ENCODE peak calls at places on chromosomes 5 and 9, in ten cellular contexts. L is CD4-positive, alpha-beta T cell; I is neural crest cell; P is RWPE1; C is NB4; W is WTC11; Y is GM13977; S is Calu3; R is fibroblast of mammary gland; A is tibial nerve. X is an unnamed sample.

GRCh38 chr5:62093981-62094380 is 212.0 kb upstream of the KIF2A start:
- DNase-seq in W (no peak), S (peak), Y (no peak), C (no peak), P (peak), A (no peak), L (no peak), R (peak), I (peak), X (no peak)

GRCh38 chr5:149885512-149885911 is 59.1 kb downstream of the PDE6A start:
- DNase-seq in W (no peak), R (no peak), P (no peak), Y (no peak), L (no peak), S (no peak), A (no peak), I (no peak), C (no peak), X (no peak)

GRCh38 chr9:25461416-25461815 is 216.8 kb downstream of the TUSC1 start:
- DNase-seq in L (no peak), C (no peak), Y (no peak), S (no peak), W (no peak), P (peak), I (no peak), R (no peak), A (no peak), X (no peak)

GRCh38 chr5:172985596-172985995 is 2.0 kb downstream of the ATP6V0E1 start:
- DNase-seq in L (no peak), Y (no peak), C (no peak), P (no peak), W (no peak), R (no peak), S (no peak), I (no peak), A (no peak), X (no peak)

GRCh38 chr9:136697821-136698526 is 10.7 kb upstream of the AGPAT2 start:
- DNase-seq in R (no peak), Y (no peak), C (peak), W (no peak), I (no peak), P (no peak), S (no peak), L (no peak), A (no peak), X (no peak)

GRCh38 chr9:36765468-36766341 is 193.0 kb downstream of the MELK start:
- DNase-seq in Y (peak), S (no peak), R (peak), C (peak), I (peak), P (peak), A (peak), W (peak), L (peak), X (peak)

GRCh38 chr5:170640731-170641588 is 137.1 kb downstream of the KCNIP1 start:
- DNase-seq in W (no peak), P (no peak), I (no peak), A (no peak), R (no peak), L (no peak), S (no peak), Y (no peak), C (no peak), X (no peak)

GRCh38 chr5:97600486-97600885 is 417.4 kb upstream of the RIOK2 start:
- DNase-seq in R (peak), I (no peak), C (no peak), P (no peak), A (no peak), Y (no peak), W (no peak), L (no peak), S (no peak), X (no peak)

GRCh38 chr5:168578006-168578405 is 1.2 kb downstream of the PANK3 start:
- DNase-seq in I (no peak), S (no peak), Y (peak), A (no peak), C (peak), W (no peak), P (peak), R (peak), L (no peak), X (no peak)

GRCh38 chr9:95285307-95285706 is 32.2 kb downstream of the FANCC start:
- DNase-seq in P (no peak), C (no peak), A (no peak), I (no peak), Y (no peak), W (no peak), S (no peak), L (no peak), R (no peak), X (no peak)

GRCh38 chr5:114686345-114686744 is 324.5 kb downstream of the KCNN2 start:
- DNase-seq in I (no peak), L (no peak), A (no peak), C (no peak), R (no peak), S (no peak), W (no peak), Y (no peak), P (no peak), X (no peak)

GRCh38 chr5:1057841-1058548 is 49.4 kb downstream of the NKD2 start:
- DNase-seq in L (no peak), A (no peak), S (no peak), I (no peak), R (no peak), Y (no peak), C (no peak), W (no peak), P (no peak), X (no peak)

GRCh38 chr9:100739666-100740065 is 161.8 kb downstream of the CAVIN4 start:
- DNase-seq in R (no peak), Y (no peak), C (no peak), S (peak), A (no peak), W (peak), I (no peak), L (no peak), P (no peak), X (no peak)

GRCh38 chr5:179610109-179610902 is 13.2 kb downstream of the HNRNPH1 start:
- DNase-seq in C (peak), Y (no peak), R (no peak), P (no peak), A (no peak), I (no peak), S (no peak), L (no peak), W (peak), X (no peak)

GRCh38 chr9:127214421-127215265 is 49.9 kb upstream of the GARNL3 start:
- DNase-seq in W (peak), R (peak), L (peak), P (peak), C (peak), I (peak), S (peak), A (no peak), Y (peak), X (no peak)

GRCh38 chr5:167244583-167244982 is 1046.9 kb upstream of the WWC1 start:
- DNase-seq in R (peak), W (peak), I (peak), P (no peak), A (no peak), C (peak), L (no peak), S (peak), Y (no peak), X (no peak)

GRCh38 chr5:103918668-103919367 is 356.2 kb upstream of the NUDT12 start:
- DNase-seq in S (no peak), C (no peak), A (no peak), I (no peak), W (no peak), L (no peak), R (peak), P (no peak), Y (no peak), X (no peak)

GRCh38 chr9:127316586-127317383 is 52.2 kb downstream of the GARNL3 start:
- DNase-seq in W (no peak), R (peak), A (no peak), Y (no peak), L (no peak), S (no peak), I (no peak), P (no peak), C (no peak), X (no peak)

GRCh38 chr5:151200913-151201445 is 22.9 kb downstream of the CCDC69 start:
- DNase-seq in R (no peak), Y (no peak), P (no peak), S (no peak), A (no peak), I (no peak), C (no peak), L (no peak), W (no peak), X (no peak)

GRCh38 chr9:134420281-134420835 is 94.1 kb downstream of the RXRA start:
- DNase-seq in S (no peak), I (no peak), R (no peak), Y (no peak), L (no peak), C (no peak), P (no peak), A (no peak), W (no peak), X (no peak)

GRCh38 chr5:98513378-98513777 is 260.1 kb upstream of the RGMB start:
- DNase-seq in C (no peak), S (no peak), P (no peak), R (no peak), A (no peak), W (peak), Y (no peak), I (no peak), L (no peak), X (no peak)

GRCh38 chr9:128011071-128011817 is 30.5 kb upstream of the EEIG1 start:
- DNase-seq in S (no peak), Y (no peak), W (no peak), A (no peak), R (no peak), I (no peak), L (no peak), C (peak), P (no peak), X (no peak)

GRCh38 chr5:116528519-116529234 is 45.9 kb downstream of the SEMA6A start:
- DNase-seq in W (no peak), Y (no peak), P (no peak), S (no peak), L (no peak), R (no peak), C (no peak), A (no peak), I (no peak), X (no peak)

GRCh38 chr5:62178258-62178657 is 127.7 kb upstream of the KIF2A start:
- DNase-seq in Y (no peak), L (no peak), P (no peak), A (no peak), W (no peak), C (no peak), I (no peak), S (no peak), R (no peak), X (no peak)

GRCh38 chr5:43215073-43215631 is 23.1 kb downstream of the NIM1K start:
- DNase-seq in Y (no peak), L (no peak), I (no peak), A (no peak), R (peak), W (no peak), S (no peak), C (peak), P (no peak), X (no peak)

GRCh38 chr5:11797132-11797531 is 107.1 kb downstream of the CTNND2 start:
- DNase-seq in L (no peak), R (no peak), C (no peak), I (no peak), S (peak), W (peak), A (no peak), P (no peak), Y (no peak), X (no peak)

GRCh38 chr5:144318460-144318859 is 147.8 kb downstream of the KCTD16 start:
- DNase-seq in I (no peak), Y (no peak), A (no peak), S (no peak), R (no peak), L (no peak), C (no peak), W (peak), P (no peak), X (no peak)

GRCh38 chr9:36191290-36191645 is 547 bp downstream of the CLTA start:
- DNase-seq in I (peak), R (no peak), P (peak), W (no peak), L (peak), A (no peak), Y (no peak), C (peak), S (no peak), X (no peak)

GRCh38 chr5:167995844-167996400 is 295.5 kb upstream of the WWC1 start:
- DNase-seq in R (no peak), P (peak), A (no peak), I (no peak), L (no peak), Y (no peak), W (no peak), S (no peak), C (no peak), X (no peak)

GRCh38 chr5:92907914-92908606 is 673.0 kb downstream of the NR2F1-AS1 start:
- DNase-seq in S (no peak), A (no peak), P (no peak), I (no peak), Y (no peak), R (peak), W (no peak), C (peak), L (no peak), X (no peak)

GRCh38 chr5:92911851-92912250 is 669.2 kb downstream of the NR2F1-AS1 start:
- DNase-seq in P (no peak), L (no peak), S (no peak), W (no peak), A (no peak), I (no peak), C (no peak), Y (no peak), R (no peak), X (no peak)

GRCh38 chr5:92908952-92909351 is 672.1 kb downstream of the NR2F1-AS1 start:
- DNase-seq in P (no peak), Y (no peak), W (no peak), A (no peak), I (no peak), S (no peak), C (no peak), R (no peak), L (no peak), X (no peak)

GRCh38 chr5:92911293-92911692 is 669.7 kb downstream of the NR2F1-AS1 start:
- DNase-seq in S (no peak), P (no peak), W (no peak), A (no peak), R (no peak), Y (no peak), L (no peak), C (no peak), I (no peak), X (no peak)

DNA sequence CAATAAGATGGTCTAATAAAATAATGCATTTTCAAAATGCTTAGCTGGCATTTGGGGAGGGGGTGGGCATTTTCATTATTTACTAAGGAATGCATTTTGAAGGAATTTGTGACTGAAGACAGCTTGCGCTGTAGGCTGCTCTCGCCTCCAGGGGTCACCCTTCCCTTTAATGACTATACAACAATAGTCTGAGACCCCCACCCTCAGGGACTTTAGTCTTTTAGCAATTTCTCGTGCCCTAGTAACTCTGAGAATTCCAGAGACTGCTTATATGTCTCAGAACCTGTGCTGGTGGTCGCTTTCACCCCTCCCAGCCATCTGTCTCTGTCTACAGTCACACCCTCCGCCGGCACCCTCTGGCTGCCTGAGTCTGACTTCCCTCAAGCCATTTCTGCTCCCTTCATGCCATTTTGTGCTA is 671.5 kb downstream of the NR2F1-AS1 start:
- DNase-seq in A (no peak), L (no peak), C (peak), S (peak), W (peak), R (no peak), Y (no peak), P (no peak), I (peak), X (no peak)
- TF ChIP-seq CTCF in A (peak), L (no peak), C (peak), S (peak), W (peak), R (peak), Y (peak), P (no peak), I (peak), X (no peak)

GRCh38 chr5:128225245-128226030 is 141.9 kb downstream of the SLC12A2 start:
- DNase-seq in C (no peak), L (no peak), A (no peak), R (no peak), P (no peak), Y (no peak), W (no peak), I (no peak), S (no peak), X (no peak)

GRCh38 chr5:128227984-128228383 is 144.4 kb downstream of the SLC12A2 start:
- DNase-seq in R (peak), I (no peak), S (no peak), A (no peak), L (no peak), P (peak), W (no peak), Y (no peak), C (peak), X (no peak)

GRCh38 chr5:128220841-128221240 is 137.3 kb downstream of the SLC12A2 start:
- DNase-seq in C (no peak), W (no peak), L (no peak), I (no peak), S (no peak), A (no peak), Y (no peak), P (no peak), R (no peak), X (no peak)

GRCh38 chr5:128228506-128228905 is 144.9 kb downstream of the SLC12A2 start:
- DNase-seq in I (no peak), S (no peak), A (no peak), W (no peak), R (peak), L (no peak), Y (no peak), P (no peak), C (no peak), X (no peak)

GRCh38 chr5:128224336-128224735 is 140.8 kb downstream of the SLC12A2 start:
- DNase-seq in Y (no peak), C (no peak), L (no peak), A (no peak), P (no peak), W (no peak), S (no peak), I (no peak), R (peak), X (no peak)
- TF ChIP-seq CTCF in Y (no peak), C (no peak), L (no peak), A (no peak), P (no peak), W (no peak), S (no peak), I (no peak), R (no peak), X (no peak)

GRCh38 chr5:23208959-23209431 is 298.4 kb upstream of the PRDM9 start:
- DNase-seq in A (no peak), S (peak), I (peak), P (peak), L (no peak), C (peak), Y (peak), W (peak), R (peak), X (no peak)
- TF ChIP-seq CTCF in A (no peak), S (peak), I (peak), P (peak), L (no peak), C (peak), Y (peak), W (peak), R (peak), X (no peak)

GRCh38 chr5:35598707-35599370 is 18.8 kb upstream of the SPEF2 start:
- DNase-seq in Y (no peak), S (peak), A (no peak), R (no peak), W (peak), C (peak), I (no peak), P (no peak), L (no peak), X (no peak)
- TF ChIP-seq CTCF in Y (no peak), S (no peak), A (no peak), R (no peak), W (no peak), C (no peak), I (no peak), P (no peak), L (no peak), X (no peak)

GRCh38 chr9:129952337-129952736 is 90.7 kb downstream of the FNBP1 start:
- DNase-seq in C (no peak), I (no peak), R (no peak), P (no peak), S (no peak), A (no peak), W (no peak), L (no peak), Y (no peak), X (no peak)
- TF ChIP-seq CTCF in C (no peak), I (no peak), R (no peak), P (no peak), S (no peak), A (no peak), W (no peak), L (no peak), Y (no peak), X (no peak)

GRCh38 chr9:124293712-124294504 is 36.2 kb downstream of the NEK6 start:
- DNase-seq in S (no peak), I (no peak), P (no peak), R (no peak), L (no peak), W (no peak), Y (no peak), A (no peak), C (no peak), X (no peak)
- TF ChIP-seq CTCF in S (no peak), I (no peak), P (no peak), R (no peak), L (no peak), W (no peak), Y (no peak), A (no peak), C (no peak), X (no peak)

GRCh38 chr5:38673671-38674071 is 117.2 kb upstream of the LIFR start:
- DNase-seq in R (peak), Y (no peak), C (no peak), L (no peak), A (no peak), P (no peak), W (peak), S (no peak), I (no peak), X (no peak)
- TF ChIP-seq CTCF in R (peak), Y (no peak), C (no peak), L (no peak), A (no peak), P (no peak), W (no peak), S (no peak), I (peak), X (no peak)

DNA sequence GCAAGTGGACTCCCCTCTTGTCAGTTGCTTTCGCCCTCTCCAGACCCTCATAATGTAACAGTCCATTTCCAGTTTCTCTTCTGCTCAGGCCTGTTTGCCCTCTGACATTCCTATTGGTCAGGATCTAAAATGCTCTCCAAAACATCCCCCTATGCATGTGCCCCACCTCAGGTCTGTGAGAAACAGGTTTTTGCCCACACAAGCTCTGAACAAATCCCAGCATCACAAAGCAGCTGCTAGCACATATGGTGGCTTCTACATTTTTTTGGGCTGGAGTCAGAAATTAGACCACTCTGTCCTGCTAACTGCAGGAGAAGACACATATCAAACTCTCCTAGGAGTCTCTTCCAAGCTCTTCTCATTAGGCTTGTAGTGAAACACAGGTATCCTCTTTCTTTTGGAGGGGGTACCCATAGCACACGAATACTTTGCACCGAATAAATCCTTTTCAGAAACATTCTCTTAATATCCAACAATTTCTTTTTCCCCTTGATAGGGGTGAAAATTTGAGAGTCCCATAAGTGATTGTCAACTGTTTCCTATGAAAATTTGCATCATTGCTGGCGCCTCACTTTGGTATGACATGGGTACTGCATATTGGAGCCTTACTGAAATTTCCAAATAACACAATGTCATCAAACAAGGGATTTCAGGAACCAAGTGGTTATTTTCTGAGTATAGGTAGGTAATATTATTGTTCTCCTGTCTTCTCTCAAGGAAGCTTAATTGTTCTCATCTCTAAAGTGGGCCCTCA is 19.3 kb upstream of the HSPA9 start:
- DNase-seq in L (no peak), W (no peak), P (no peak), Y (no peak), R (no peak), A (no peak), S (no peak), I (no peak), C (peak), X (no peak)
- TF ChIP-seq CTCF in L (peak), W (no peak), P (no peak), Y (peak), R (peak), A (no peak), S (peak), I (peak), C (peak), X (no peak)